ENCODE peak calls at places on chromosome 11, in six cellular contexts. One of them, this sample, is unnamed.

GRCh38 chr11:114891911-114892310 is 213.6 kb downstream of the NXPE2 start:
- DNase-seq in HT-29: no peak
- DNase-seq in A549: no peak
- DNase-seq in psoas muscle: no peak
- DNase-seq in NCI-H345: no peak
- DNase-seq in CD4-positive, alpha-beta memory T cell: no peak
- DNase-seq in this sample: no peak

GRCh38 chr11:134391656-134392055 is 20.4 kb downstream of the B3GAT1 start:
- DNase-seq in psoas muscle: no peak
- DNase-seq in CD4-positive, alpha-beta memory T cell: no peak
- DNase-seq in A549: no peak
- DNase-seq in NCI-H345: no peak
- DNase-seq in HT-29: no peak
- DNase-seq in this sample: no peak

GRCh38 chr11:69213315-69213714 is 57.6 kb downstream of the SMIM38 start:
- DNase-seq in HT-29: peak
- DNase-seq in NCI-H345: no peak
- DNase-seq in psoas muscle: no peak
- DNase-seq in CD4-positive, alpha-beta memory T cell: no peak
- DNase-seq in A549: no peak
- DNase-seq in this sample: no peak

GRCh38 chr11:121524233-121524631 is 71.5 kb upstream of the SORL1-AS1 start:
- DNase-seq in CD4-positive, alpha-beta memory T cell: no peak
- DNase-seq in A549: no peak
- DNase-seq in psoas muscle: no peak
- DNase-seq in HT-29: no peak
- DNase-seq in NCI-H345: no peak
- DNase-seq in this sample: no peak

GRCh38 chr11:12397953-12398352 is 20.6 kb downstream of the PARVA start:
- DNase-seq in NCI-H345: no peak
- DNase-seq in A549: no peak
- DNase-seq in CD4-positive, alpha-beta memory T cell: no peak
- DNase-seq in psoas muscle: peak
- DNase-seq in HT-29: no peak
- DNase-seq in this sample: peak

GRCh38 chr11:86196291-86196690 is 48.3 kb upstream of the EED start:
- DNase-seq in A549: no peak
- DNase-seq in NCI-H345: no peak
- DNase-seq in CD4-positive, alpha-beta memory T cell: no peak
- DNase-seq in HT-29: peak
- DNase-seq in psoas muscle: no peak
- DNase-seq in this sample: no peak

GRCh38 chr11:109864161-109864661 is 229.0 kb upstream of the ZC3H12C start:
- DNase-seq in CD4-positive, alpha-beta memory T cell: no peak
- DNase-seq in psoas muscle: no peak
- DNase-seq in NCI-H345: no peak
- DNase-seq in HT-29: no peak
- DNase-seq in A549: no peak
- DNase-seq in this sample: no peak

GRCh38 chr11:63761870-63762661 is 6.5 kb downstream of the ZFTA start:
- DNase-seq in A549: no peak
- DNase-seq in CD4-positive, alpha-beta memory T cell: no peak
- DNase-seq in psoas muscle: peak
- DNase-seq in NCI-H345: no peak
- DNase-seq in HT-29: peak
- DNase-seq in this sample: no peak

GRCh38 chr11:2694995-2695939 is 4.5 kb downstream of the KCNQ1OT1 start:
- DNase-seq in CD4-positive, alpha-beta memory T cell: no peak
- DNase-seq in A549: no peak
- DNase-seq in NCI-H345: no peak
- DNase-seq in HT-29: no peak
- DNase-seq in psoas muscle: no peak
- DNase-seq in this sample: no peak

GRCh38 chr11:78798567-78799170 is 224.0 kb upstream of the NARS2 start:
- DNase-seq in psoas muscle: peak
- DNase-seq in A549: peak
- DNase-seq in HT-29: peak
- DNase-seq in NCI-H345: peak
- DNase-seq in CD4-positive, alpha-beta memory T cell: no peak
- DNase-seq in this sample: peak

GRCh38 chr11:34263462-34264186 is 94.2 kb downstream of the ABTB2 start:
- DNase-seq in A549: peak
- DNase-seq in psoas muscle: peak
- DNase-seq in HT-29: peak
- DNase-seq in NCI-H345: peak
- DNase-seq in CD4-positive, alpha-beta memory T cell: no peak
- DNase-seq in this sample: peak